ENCODE peak calls at places on chromosomes 5 and 9, in four cellular contexts. H, V, Q and P are unnamed samples.

GRCh38 chr9:114836769-114837168 is 30.9 kb upstream of the TNFSF15 start:
- DNase-seq in Q (peak; percentile 27), H (no peak), V (no peak), P (no peak)

GRCh38 chr5:148968311-148968710 is 94.6 kb downstream of the SH3TC2 start:
- DNase-seq in Q (no peak), H (no peak), V (no peak), P (no peak)

GRCh38 chr5:40321514-40321913 is 358.2 kb upstream of the PTGER4 start:
- DNase-seq in V (no peak), Q (no peak), H (no peak), P (no peak)

GRCh38 chr5:168312606-168313297 is 21.3 kb downstream of the WWC1 start:
- DNase-seq in H (no peak), V (no peak), Q (no peak), P (no peak)

GRCh38 chr5:1521054-1521453 is 2.7 kb downstream of the LPCAT1 start:
- DNase-seq in H (no peak), V (no peak), Q (no peak), P (no peak)

GRCh38 chr9:137461663-137462395 is 2.7 kb upstream of the NSMF start:
- DNase-seq in V (peak; percentile 94), H (peak; percentile 94), Q (no peak), P (no peak)

GRCh38 chr9:36870960-36871359 is 163.1 kb downstream of the PAX5 start:
- DNase-seq in Q (no peak), V (no peak), H (no peak), P (no peak)

GRCh38 chr9:136282272-136282861 is 21.5 kb downstream of the CCDC187 start:
- DNase-seq in H (no peak), V (peak; percentile 62), Q (no peak), P (no peak)

GRCh38 chr5:95284512-95285405 is at the start of gene MCTP1:
- DNase-seq in V (no peak), H (peak; percentile 66), Q (peak; percentile 25), P (no peak)

GRCh38 chr5:124195416-124195815 is 551.0 kb downstream of the ZNF608 start:
- DNase-seq in V (no peak), Q (no peak), H (no peak), P (no peak)

GRCh38 chr5:54088081-54088480 is 222.3 kb downstream of the ARL15 start:
- DNase-seq in Q (peak; percentile 59), V (no peak), H (no peak), P (no peak)

GRCh38 chr5:180673371-180674252 is 24.2 kb upstream of the FLT4 start:
- DNase-seq in Q (no peak), H (peak; percentile 62), V (no peak), P (no peak)

GRCh38 chr5:83472508-83473343 is 1.2 kb downstream of the VCAN start:
- DNase-seq in V (no peak), H (peak; percentile 61), Q (peak; percentile 22), P (peak; percentile 29)

GRCh38 chr9:2262809-2263510 is 247.8 kb downstream of the SMARCA2 start:
- DNase-seq in V (no peak), H (no peak), Q (peak; percentile 17), P (no peak)

GRCh38 chr9:89536618-89537017 is 38.7 kb upstream of the SEMA4D start:
- DNase-seq in Q (no peak), H (no peak), V (no peak), P (no peak)

GRCh38 chr5:109704255-109704952 is 14.7 kb downstream of the MAN2A1 start:
- DNase-seq in Q (peak; percentile 65), V (no peak), H (no peak), P (no peak)

GRCh38 chr5:138458856-138459255 is 6.4 kb upstream of the EGR1 start:
- DNase-seq in Q (no peak), V (no peak), H (no peak), P (no peak)
- H3K27ac ChIP-seq in Q (no peak overlapping the region), V (no peak overlapping the region), H (no peak overlapping the region), P (no peak overlapping the region)

DNA sequence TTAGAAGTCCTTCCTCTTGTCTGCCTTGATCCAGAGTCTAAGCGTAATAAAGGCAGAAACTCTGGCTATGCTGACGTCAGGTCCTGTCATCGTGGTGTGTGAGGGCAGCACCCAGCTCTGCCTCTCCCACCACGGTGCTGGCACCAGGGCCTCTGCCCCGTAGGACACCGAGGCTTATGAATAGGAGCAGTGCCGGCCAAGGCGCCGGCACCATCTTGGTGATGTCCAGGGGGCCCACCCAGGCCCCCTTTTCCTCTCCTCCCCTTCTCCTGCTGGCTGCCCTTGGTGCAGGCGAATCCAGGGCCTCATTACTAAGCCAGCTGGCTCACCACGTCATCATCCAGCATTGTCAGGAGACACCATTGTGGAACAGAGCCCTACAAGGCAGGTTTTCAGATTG is 252.3 kb downstream of the FANCC start:
- DNase-seq in V (no peak), H (no peak), Q (no peak), P (no peak)
- H3K27ac ChIP-seq in V (no peak overlapping the region), H (no peak overlapping the region), Q (peak overlapping the region; percentile 55), P (no peak overlapping the region)

DNA sequence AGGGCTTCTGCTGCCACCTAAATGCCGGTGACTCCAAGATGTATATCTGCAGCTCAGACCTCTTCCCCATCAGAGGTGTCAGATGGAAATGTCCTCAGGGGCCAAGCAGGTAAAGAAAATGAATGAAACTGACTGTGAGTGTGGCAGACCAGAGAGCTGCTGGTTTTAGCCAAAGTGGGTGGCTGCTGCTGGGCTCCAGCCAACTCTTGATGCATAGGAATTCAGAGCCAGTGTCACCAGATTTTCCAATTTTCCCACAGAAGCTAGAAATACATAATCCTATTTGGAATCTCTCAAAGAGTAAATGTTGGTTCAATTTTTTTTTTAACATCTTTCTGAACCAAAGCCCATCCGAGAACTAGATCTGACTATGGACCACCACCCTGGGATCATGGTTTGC is 161.2 kb upstream of the SPRY4 start:
- DNase-seq in H (no peak), V (no peak), Q (no peak), P (no peak)
- H3K27ac ChIP-seq in H (no peak overlapping the region), V (no peak overlapping the region), Q (no peak overlapping the region), P (no peak overlapping the region)

GRCh38 chr5:67092447-67093023 is 104.1 kb downstream of the CD180 start:
- DNase-seq in Q (no peak), V (no peak), H (no peak), P (no peak)
- H3K27ac ChIP-seq in Q (peak overlapping the region; percentile 34), V (no peak overlapping the region), H (no peak overlapping the region), P (peak overlapping the region; percentile 21)

GRCh38 chr5:176296-176823 is 14.9 kb upstream of the LRRC14B start:
- DNase-seq in Q (no peak), H (no peak), V (no peak), P (no peak)
- H3K27ac ChIP-seq in Q (no peak overlapping the region), H (no peak overlapping the region), V (no peak overlapping the region), P (no peak overlapping the region)

GRCh38 chr5:78449103-78449502 is 88.7 kb downstream of the SCAMP1 start:
- DNase-seq in Q (no peak), V (no peak), H (no peak), P (no peak)

DNA sequence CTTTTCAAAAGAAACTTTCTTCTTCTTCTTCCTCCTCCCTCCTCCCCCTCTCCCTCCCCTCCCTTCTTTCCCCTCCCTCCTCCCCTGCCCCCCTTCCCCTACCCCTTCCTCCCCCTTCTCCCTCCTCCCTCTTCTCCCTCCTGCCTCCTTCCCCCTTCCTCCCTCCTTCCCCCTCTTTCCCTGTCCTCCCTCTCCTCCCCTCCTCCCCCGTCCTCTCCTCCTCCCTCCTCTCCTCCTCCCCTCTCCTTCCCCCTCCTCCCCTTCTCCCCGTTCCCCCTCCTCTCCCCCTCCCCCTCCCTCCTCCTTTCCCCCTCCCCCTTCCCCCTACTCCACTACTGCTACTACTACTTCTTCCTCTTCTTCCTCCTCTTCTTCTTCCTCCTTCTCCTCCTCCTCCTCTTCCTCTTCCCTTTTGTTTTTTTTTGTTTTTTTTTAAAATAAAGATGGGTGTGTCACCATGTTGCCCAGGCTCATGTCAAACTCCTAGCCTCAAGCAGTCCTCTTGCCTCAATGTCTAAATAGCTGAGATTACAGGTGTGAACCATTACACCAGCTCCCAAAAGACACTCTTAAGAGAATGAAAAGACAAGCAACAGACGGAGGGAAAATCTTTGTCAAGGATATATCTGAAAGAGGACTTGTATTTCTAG is 87.5 kb downstream of the SCAMP1 start:
- DNase-seq in Q (no peak), H (no peak), V (no peak), P (no peak)
- H3K27ac ChIP-seq in Q (no peak overlapping the region), H (no peak overlapping the region), V (no peak overlapping the region), P (no peak overlapping the region)

GRCh38 chr5:75667586-75667985 is 49.7 kb downstream of the POC5 start:
- DNase-seq in Q (no peak), V (no peak), H (no peak), P (no peak)

GRCh38 chr5:75671506-75671905 is 45.7 kb downstream of the POC5 start:
- DNase-seq in V (no peak), Q (no peak), H (no peak), P (no peak)

GRCh38 chr5:75668348-75668895 is 48.8 kb downstream of the POC5 start:
- DNase-seq in V (no peak), Q (peak; percentile 17), H (no peak), P (no peak)

GRCh38 chr5:75670571-75670970 is 46.7 kb downstream of the POC5 start:
- DNase-seq in V (no peak), H (no peak), Q (peak; percentile 3), P (no peak)

GRCh38 chr5:75668988-75669760 is 48.1 kb downstream of the POC5 start:
- DNase-seq in H (no peak), V (peak; percentile 8), Q (peak; percentile 27), P (peak; percentile 76)
- H3K27ac ChIP-seq in H (no peak overlapping the region), V (no peak overlapping the region), Q (no peak overlapping the region), P (peak overlapping the region; percentile 42)